ENCODE peak calls at places on chromosomes 16 and 17, in six cellular contexts. Y, G, T, Q, L and Z are unnamed samples.
A peak's percentile ranks its signal among the peaks of the same experiment; 100 is the strongest.

GRCh38 chr17:50561796-50562195 is 1.3 kb downstream of the CACNA1G start:
- DNase-seq in Y (no peak), G (peak; percentile 41), T (no peak), Q (no peak), L (no peak), Z (no peak)

GRCh38 chr16:11632455-11632921 is 35.8 kb upstream of the SNN start:
- DNase-seq in Y (peak; percentile 93), G (no peak), T (peak; percentile 89), Q (no peak), L (peak; percentile 89), Z (peak; percentile 51)

GRCh38 chr16:714558-715447 is at the start of gene METRN:
- DNase-seq in Y (peak; percentile 78), G (peak; percentile 86), T (peak; percentile 89), Q (peak; percentile 95), L (peak; percentile 86), Z (peak; percentile 87)

GRCh38 chr16:66895697-66895995 is 15.3 kb downstream of the PDP2 start:
- DNase-seq in Y (no peak), G (no peak), T (no peak), Q (no peak), L (no peak), Z (no peak)

GRCh38 chr16:61897657-61898056 is 138.6 kb downstream of the CDH8 start:
- DNase-seq in Y (no peak), G (no peak), T (no peak), Q (no peak), L (no peak), Z (no peak)

GRCh38 chr17:8696951-8697745 is 47.5 kb downstream of the CCDC42 start:
- DNase-seq in Y (peak; percentile 94), G (peak; percentile 63), T (peak; percentile 74), Q (peak; percentile 62), L (peak; percentile 77), Z (no peak)

GRCh38 chr17:79760197-79760906 is 17.6 kb upstream of the CBX2 start:
- DNase-seq in Y (no peak), G (no peak), T (no peak), Q (no peak), L (no peak), Z (no peak)

GRCh38 chr17:68812876-68813584 is 142.2 kb downstream of the ABCA8 start:
- DNase-seq in Y (no peak), G (no peak), T (peak; percentile 76), Q (no peak), L (no peak), Z (no peak)

GRCh38 chr17:62899349-62899748 is 66.7 kb upstream of the TANC2 start:
- DNase-seq in Y (no peak), G (no peak), T (no peak), Q (no peak), L (peak; percentile 19), Z (no peak)

GRCh38 chr17:41741709-41742108 is 7.3 kb upstream of the HAP1 start:
- DNase-seq in Y (no peak), G (no peak), T (no peak), Q (no peak), L (no peak), Z (no peak)

GRCh38 chr16:15033309-15033707 is 22.6 kb downstream of the NTAN1 start:
- DNase-seq in Y (no peak), G (peak; percentile 12), T (no peak), Q (no peak), L (no peak), Z (no peak)

GRCh38 chr17:76726766-76727718 is at the start of gene METTL23:
- DNase-seq in Y (peak; percentile 77), G (peak; percentile 82), T (peak; percentile 82), Q (peak; percentile 76), L (no peak), Z (peak; percentile 53)

GRCh38 chr17:18163528-18163927 is 20.1 kb upstream of the ALKBH5 start:
- DNase-seq in Y (no peak), G (no peak), T (no peak), Q (no peak), L (no peak), Z (no peak)

GRCh38 chr17:27978689-27979175 is 63.7 kb upstream of the NLK start:
- DNase-seq in Y (peak; percentile 5), G (no peak), T (no peak), Q (no peak), L (peak; percentile 14), Z (no peak)

GRCh38 chr16:797120-797420 is 3.5 kb downstream of the GNG13 start:
- DNase-seq in Y (no peak), G (peak; percentile 72), T (no peak), Q (peak; percentile 83), L (no peak), Z (no peak)

GRCh38 chr17:31724026-31724425 is 135.0 kb downstream of the COPRS start:
- DNase-seq in Y (peak; percentile 75), G (no peak), T (peak; percentile 96), Q (peak; percentile 20), L (no peak), Z (no peak)

GRCh38 chr17:57344261-57344660 is 87.9 kb downstream of the MSI2 start:
- DNase-seq in Y (no peak), G (no peak), T (no peak), Q (no peak), L (no peak), Z (no peak)

DNA sequence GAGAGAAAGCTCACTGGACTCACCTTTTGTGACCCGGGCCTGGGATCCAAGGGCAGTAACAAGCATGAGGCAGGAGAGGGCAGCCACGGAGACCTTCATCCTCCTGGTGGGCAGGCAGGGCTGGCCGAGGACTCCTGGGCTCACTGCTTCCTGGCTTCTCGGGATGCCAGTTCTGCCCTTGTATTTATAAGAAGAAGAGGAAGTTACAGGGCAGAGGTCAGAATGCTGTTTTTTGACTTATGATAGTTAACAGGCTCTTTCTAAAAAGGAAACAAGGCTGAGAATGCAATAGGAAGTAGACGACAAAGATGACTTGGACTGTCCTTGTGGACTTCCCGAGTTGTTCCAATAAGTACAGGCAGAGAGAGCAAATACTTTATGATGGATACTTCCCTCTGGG is at the start of gene CCL23:
- DNase-seq in Y (no peak), G (no peak), T (no peak), Q (no peak), L (no peak), Z (no peak)
- H3K14ac ChIP-seq in Y (no peak within 1 kb of the TSS), G (no peak within 1 kb of the TSS), T (no peak within 1 kb of the TSS), Q (no peak within 1 kb of the TSS), L (no peak within 1 kb of the TSS), Z (no peak within 1 kb of the TSS)

GRCh38 chr17:4087911-4088693 is 54.7 kb downstream of the ZZEF1 start:
- DNase-seq in Y (peak; percentile 68), G (no peak), T (peak; percentile 41), Q (no peak), L (peak; percentile 6), Z (no peak)

GRCh38 chr17:4082136-4082924 is 60.5 kb downstream of the ZZEF1 start:
- DNase-seq in Y (no peak), G (no peak), T (no peak), Q (no peak), L (no peak), Z (no peak)

GRCh38 chr17:4090898-4091297 is 51.9 kb downstream of the ZZEF1 start:
- DNase-seq in Y (peak; percentile 40), G (no peak), T (peak; percentile 20), Q (no peak), L (no peak), Z (no peak)

GRCh38 chr17:4083173-4083572 is 59.7 kb downstream of the ZZEF1 start:
- DNase-seq in Y (no peak), G (no peak), T (no peak), Q (no peak), L (no peak), Z (no peak)

DNA sequence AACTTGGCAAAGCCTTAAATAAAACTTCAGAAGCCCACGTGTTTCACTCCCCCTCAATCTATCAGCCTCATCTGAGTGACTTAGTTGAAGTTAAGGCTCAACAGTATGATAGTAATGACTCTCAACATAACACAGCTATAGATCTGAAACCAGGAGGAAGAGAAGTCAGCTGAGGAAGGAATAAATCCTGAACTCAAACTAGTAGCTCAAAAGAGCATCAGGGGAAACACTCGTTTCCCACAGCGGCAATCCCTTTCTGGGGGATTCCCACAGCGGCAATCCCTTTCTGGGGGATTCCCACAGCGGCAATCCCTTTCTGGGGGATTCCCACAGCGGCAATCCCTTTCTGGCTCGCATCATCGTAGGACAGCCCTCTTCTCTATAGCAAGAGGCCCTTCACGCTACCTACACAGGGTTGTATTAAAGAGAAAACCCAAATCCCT is 56.8 kb downstream of the ZZEF1 start:
- DNase-seq in Y (no peak), G (no peak), T (no peak), Q (no peak), L (no peak), Z (no peak)
- H3K14ac ChIP-seq in Y (no peak overlapping the region), G (no peak overlapping the region), T (no peak overlapping the region), Q (no peak overlapping the region), L (no peak overlapping the region), Z (no peak overlapping the region)

GRCh38 chr17:19460695-19461094 is 49.7 kb downstream of the RNF112 start:
- DNase-seq in Y (no peak), G (peak; percentile 75), T (no peak), Q (peak; percentile 50), L (no peak), Z (no peak)

GRCh38 chr17:19456016-19456927 is 45.2 kb downstream of the RNF112 start:
- DNase-seq in Y (no peak), G (no peak), T (no peak), Q (no peak), L (peak; percentile 61), Z (no peak)

GRCh38 chr17:19461139-19461538 is 50.1 kb downstream of the RNF112 start:
- DNase-seq in Y (no peak), G (peak; percentile 85), T (no peak), Q (peak; percentile 67), L (no peak), Z (no peak)

GRCh38 chr17:19457046-19457445 is 46.0 kb downstream of the RNF112 start:
- DNase-seq in Y (no peak), G (no peak), T (no peak), Q (no peak), L (no peak), Z (no peak)

DNA sequence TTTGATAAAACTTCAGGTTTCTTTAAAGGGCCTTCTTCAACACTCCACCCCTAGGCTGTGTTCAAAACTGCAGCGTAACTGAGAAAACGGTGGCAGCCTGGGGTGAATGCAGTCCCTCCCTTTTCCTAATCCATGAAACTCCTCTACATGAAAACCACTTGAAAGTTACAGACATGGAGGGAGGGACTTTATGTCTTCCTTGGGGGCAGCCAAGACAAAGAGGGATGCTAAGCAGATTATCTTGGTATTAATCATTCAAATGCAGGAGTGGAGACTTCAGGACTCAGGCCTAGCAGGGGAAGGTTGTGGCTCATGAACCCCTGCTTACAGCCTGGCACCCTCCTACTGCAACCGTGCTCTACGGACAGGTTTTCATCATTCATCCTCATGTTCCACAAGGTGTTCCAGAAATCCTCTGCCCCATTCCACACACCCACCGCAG is 46.8 kb downstream of the RNF112 start:
- DNase-seq in Y (no peak), G (peak; percentile 78), T (no peak), Q (peak; percentile 49), L (no peak), Z (no peak)
- H3K14ac ChIP-seq in Y (no peak overlapping the region), G (peak overlapping the region; percentile 68), T (no peak overlapping the region), Q (no peak overlapping the region), L (no peak overlapping the region), Z (no peak overlapping the region)

DNA sequence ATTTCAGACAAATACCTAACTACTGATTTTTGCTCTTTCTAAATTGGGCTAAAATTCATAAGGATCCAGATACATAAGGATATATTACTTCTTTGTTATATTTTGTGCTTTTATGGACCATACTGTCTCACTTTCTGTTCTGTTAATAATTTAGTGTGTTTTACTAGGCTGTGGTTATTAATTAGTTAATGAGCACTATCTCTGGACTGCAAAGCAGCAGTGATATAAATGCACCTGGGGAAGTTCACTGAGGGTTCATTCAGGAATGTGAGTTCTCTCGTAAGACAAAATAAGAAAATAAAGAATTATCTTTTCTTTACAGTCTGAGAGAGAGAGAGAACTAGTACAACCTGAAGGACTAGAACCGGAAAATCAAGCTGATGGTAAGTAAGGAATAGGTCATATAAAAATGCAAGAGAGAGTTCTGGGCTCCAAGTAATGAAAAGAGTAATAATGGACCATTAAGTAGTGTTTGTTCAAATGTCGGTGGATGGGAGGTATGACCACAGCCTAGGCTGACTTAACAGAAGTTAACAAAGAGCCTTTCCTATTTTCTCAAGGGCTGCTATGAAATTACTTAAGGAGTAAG is 55.6 kb downstream of the IKZF3 start:
- DNase-seq in Y (no peak), G (no peak), T (no peak), Q (no peak), L (peak; percentile 8), Z (no peak)
- H3K14ac ChIP-seq in Y (no peak overlapping the region), G (no peak overlapping the region), T (no peak overlapping the region), Q (no peak overlapping the region), L (no peak overlapping the region), Z (no peak overlapping the region)